ENCODE peak calls at places on chromosome 4, in six cellular contexts. V is body of pancreas; N is CD8-positive, alpha-beta T cell; F is AG04450; I is fibroblast of lung; X is uterus. B is an unnamed sample.

GRCh38 chr4:52823478-52824092 is 38.5 kb upstream of the RASL11B start:
- DNase-seq in X (no peak), I (peak; percentile 82), F (no peak), V (no peak), N (no peak), B (no peak)

GRCh38 chr4:173990126-173990878 is 293.2 kb downstream of the FBXO8 start:
- DNase-seq in X (no peak), F (no peak), V (no peak), N (no peak), I (peak; percentile 20), B (peak; percentile 38)

GRCh38 chr4:182918044-182918607 is 940 bp upstream of the DCTD start:
- DNase-seq in V (no peak), I (no peak), F (no peak), X (no peak), N (no peak), B (no peak)

GRCh38 chr4:54063224-54063623 is 1.2 kb downstream of the CHIC2 start:
- DNase-seq in V (no peak), N (no peak), F (no peak), I (peak; percentile 63), X (no peak), B (no peak)

GRCh38 chr4:156238171-156238570 is 284.5 kb upstream of the CTSO start:
- DNase-seq in X (no peak), I (no peak), N (no peak), F (no peak), V (no peak), B (no peak)

GRCh38 chr4:145819246-145820181 is 119.1 kb downstream of the ZNF827 start:
- DNase-seq in N (no peak), V (no peak), F (no peak), X (no peak), I (no peak), B (no peak)

GRCh38 chr4:47762376-47763266 is 75.2 kb downstream of the CORIN start:
- DNase-seq in F (no peak), I (no peak), V (no peak), X (no peak), N (no peak), B (no peak)

GRCh38 chr4:73729534-73730165 is 10.7 kb upstream of the CXCL8 start:
- DNase-seq in N (no peak), V (peak; percentile 70), X (peak; percentile 48), I (peak; percentile 69), F (peak; percentile 70), B (peak; percentile 66)

GRCh38 chr4:7183161-7183560 is 9.2 kb upstream of the SORCS2 start:
- DNase-seq in V (no peak), N (no peak), X (peak; percentile 3), I (peak; percentile 37), F (no peak), B (no peak)

GRCh38 chr4:188432328-188432727 is 293.1 kb downstream of the TRIML1 start:
- DNase-seq in I (no peak), F (no peak), V (no peak), N (no peak), X (no peak), B (no peak)

GRCh38 chr4:24988776-24989175 is 42.0 kb downstream of the LGI2 start:
- DNase-seq in I (peak; percentile 32), F (no peak), N (no peak), X (no peak), V (no peak), B (peak; percentile 69)
- TF ChIP-seq CTCF in I (peak; percentile 75), F (peak; percentile 66), N (no peak), X (no peak), V (no peak), B (peak; percentile 87)

DNA sequence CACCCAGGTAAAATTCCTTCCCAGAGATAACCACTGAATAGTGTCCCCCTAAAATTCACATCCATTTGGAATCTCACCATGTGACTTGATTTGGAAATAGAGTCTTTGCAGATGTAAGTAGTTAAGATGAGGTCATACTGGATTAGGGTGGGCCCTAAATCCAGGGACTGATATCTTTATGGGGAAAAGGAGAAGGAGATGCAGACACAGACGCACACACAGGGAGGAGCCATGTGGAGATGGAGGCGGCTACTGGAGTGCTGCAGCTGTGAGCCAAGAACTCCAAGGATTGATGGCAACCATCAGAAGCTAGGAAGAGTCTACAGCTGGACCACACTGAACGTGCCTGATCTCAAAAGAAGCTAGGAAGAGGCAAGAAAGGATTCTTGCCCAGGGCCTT is 96.6 kb upstream of the SRD5A3 start:
- DNase-seq in V (no peak), I (no peak), F (no peak), N (no peak), X (peak; percentile 42), B (no peak)
- H3K9me3 ChIP-seq in V (no peaks in the 10 kb centered on the region), I (no peaks in the 10 kb centered on the region), F (no peaks in the 10 kb centered on the region), N (no peaks in the 10 kb centered on the region), X (no peaks in the 10 kb centered on the region), B (no peaks in the 10 kb centered on the region)

GRCh38 chr4:138049350-138049749 is 192.8 kb downstream of the SLC7A11 start:
- DNase-seq in F (no peak), I (peak; percentile 55), N (no peak), X (no peak), V (no peak), B (no peak)

GRCh38 chr4:138045036-138045435 is 197.1 kb downstream of the SLC7A11 start:
- DNase-seq in X (no peak), V (no peak), I (no peak), F (no peak), N (no peak), B (no peak)

GRCh38 chr4:138051157-138051556 is 191.0 kb downstream of the SLC7A11 start:
- DNase-seq in V (no peak), F (no peak), N (no peak), X (no peak), I (peak; percentile 76), B (no peak)

GRCh38 chr4:138050601-138051000 is 191.5 kb downstream of the SLC7A11 start:
- DNase-seq in N (no peak), I (no peak), X (no peak), F (no peak), V (no peak), B (peak; percentile 63)

GRCh38 chr4:138047290-138047689 is 194.9 kb downstream of the SLC7A11 start:
- DNase-seq in N (no peak), I (no peak), V (no peak), X (no peak), F (no peak), B (no peak)
- TF ChIP-seq CTCF in N (no peak), I (no peak), V (no peak), X (no peak), F (no peak), B (no peak)

DNA sequence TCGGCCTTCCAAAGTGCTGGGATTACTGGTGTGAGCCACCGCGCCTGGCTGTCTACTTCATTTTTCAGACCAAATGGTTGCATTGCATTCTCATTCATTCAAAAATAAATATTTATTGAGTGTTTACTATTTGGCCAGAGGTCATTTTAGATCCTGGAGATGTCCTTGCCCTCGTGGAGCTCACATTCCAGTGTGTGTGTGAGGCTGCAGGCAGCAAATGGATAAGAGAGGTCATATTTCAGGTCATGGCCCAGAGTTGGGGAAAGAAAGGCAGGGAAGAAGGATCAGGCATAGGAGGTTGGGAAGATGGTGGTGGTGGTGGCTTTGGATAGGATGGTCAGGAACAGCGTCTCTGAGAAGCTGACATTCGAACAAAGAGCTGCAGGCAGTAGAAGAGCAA is 119.1 kb downstream of the CEP135 start:
- DNase-seq in I (no peak), X (no peak), F (no peak), V (no peak), N (no peak), B (no peak)
- H3K9me3 ChIP-seq in I (no peaks in the 10 kb centered on the region), X (no peaks in the 10 kb centered on the region), F (no peaks in the 10 kb centered on the region), V (no peaks in the 10 kb centered on the region), N (no peaks in the 10 kb centered on the region), B (no peaks in the 10 kb centered on the region)

GRCh38 chr4:89641367-89641687 is 195.6 kb downstream of the SNCA start:
- DNase-seq in N (no peak), X (no peak), I (no peak), V (no peak), F (no peak), B (no peak)
- TF ChIP-seq CTCF in N (no peak), X (no peak), I (no peak), V (no peak), F (no peak), B (no peak)

GRCh38 chr4:172842759-172843158 is 325.9 kb upstream of the GALNT7 start:
- DNase-seq in V (no peak), X (no peak), N (no peak), I (no peak), F (no peak), B (no peak)
- H3K9me3 ChIP-seq in V (no peaks in the 10 kb centered on the region), X (no peaks in the 10 kb centered on the region), N (no peaks in the 10 kb centered on the region), I (no peaks in the 10 kb centered on the region), F (no peaks in the 10 kb centered on the region), B (no peaks in the 10 kb centered on the region)

DNA sequence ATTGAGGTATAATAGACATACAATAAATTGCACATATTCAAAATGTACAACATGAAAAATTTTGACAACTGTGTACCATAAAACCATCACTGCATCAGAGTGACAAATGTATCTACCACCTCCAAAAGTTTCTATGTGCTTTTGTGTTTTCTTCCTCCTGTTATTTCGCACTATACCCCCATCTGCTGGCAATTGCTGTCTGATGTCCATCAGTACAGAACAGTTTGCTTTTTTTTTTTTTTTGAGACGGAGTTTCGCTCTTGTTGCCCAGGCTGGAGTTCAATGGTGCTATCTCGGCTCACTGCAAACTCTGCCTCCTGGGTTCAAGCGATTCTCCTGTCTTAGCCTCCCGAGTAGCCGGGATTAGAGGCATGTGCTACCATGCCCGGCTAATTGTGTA is 154.3 kb upstream of the GIMD1 start:
- DNase-seq in I (no peak), F (no peak), V (no peak), X (no peak), N (no peak), B (peak; percentile 35)
- TF ChIP-seq CTCF in I (no peak), F (no peak), V (no peak), X (no peak), N (no peak), B (peak; percentile 20)

GRCh38 chr4:21118301-21118700 is 418.0 kb downstream of the PACRGL start:
- DNase-seq in N (no peak), I (no peak), X (no peak), F (no peak), V (no peak), B (no peak)

GRCh38 chr4:21117771-21118170 is 417.5 kb downstream of the PACRGL start:
- DNase-seq in F (no peak), I (peak; percentile 68), X (no peak), N (no peak), V (no peak), B (no peak)

DNA sequence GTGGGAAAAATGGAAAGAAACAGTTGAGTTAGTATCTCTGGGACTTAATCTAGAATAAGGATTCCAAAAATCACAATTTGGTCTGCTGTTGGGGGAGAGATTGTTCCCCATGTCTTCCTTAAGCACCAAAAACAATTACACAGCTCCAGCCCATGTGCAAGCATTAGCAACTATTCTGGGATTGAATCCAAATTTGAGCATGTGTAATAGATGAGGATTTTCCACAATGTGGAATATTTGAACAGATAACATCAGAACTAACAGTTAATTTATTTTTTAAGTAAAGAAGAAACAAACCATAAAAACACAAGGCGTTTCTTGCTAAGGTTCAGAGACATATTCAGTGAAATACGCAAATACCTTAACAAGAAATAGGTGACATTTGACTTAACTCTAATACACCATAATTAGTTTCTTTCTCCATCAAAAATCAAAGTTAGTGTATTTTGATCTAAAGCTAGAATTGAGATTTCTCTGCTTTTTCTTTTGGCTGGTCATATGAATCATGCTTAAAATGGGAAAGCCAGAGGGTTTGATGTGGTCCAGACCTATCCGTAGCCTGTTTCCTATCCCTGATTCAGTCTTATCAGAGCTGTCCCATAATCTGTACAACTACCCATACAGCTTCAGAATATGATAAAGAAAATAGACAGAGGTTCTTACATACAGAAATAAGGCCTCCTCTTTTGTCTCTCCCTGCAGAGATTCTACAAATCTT is 413.4 kb downstream of the PACRGL start:
- DNase-seq in V (no peak), X (no peak), N (no peak), F (no peak), I (peak; percentile 78), B (no peak)
- H3K9me3 ChIP-seq in V (no peaks in the 10 kb centered on the region), X (no peaks in the 10 kb centered on the region), N (no peaks in the 10 kb centered on the region), F (peaks cover 5% of the 10 kb centered on the region), I (no peaks in the 10 kb centered on the region), B (peaks cover 4% of the 10 kb centered on the region)

B was measured in WERI-Rb-1.